ENCODE peak calls at places on chromosomes 11 and 22, in seven cellular contexts. Y is nephron progenitor cell; E is pulmonary artery endothelial cell; U is AG10803; V is stimulated activated CD4-positive, alpha-beta T cell treated with anti-CD3 and anti-CD28 coated beads, Interleukin-1b, Interleukin-23, amount 100 ng/mL, for 48 hours; X is NCI-H524; F is KBM-7. A is an unnamed sample.

GRCh38 chr11:112298535-112298934 is 37.9 kb upstream of the PLET1 start:
- DNase-seq in F (no peak), E (no peak), V (no peak), U (no peak), Y (no peak), X (no peak), A (no peak)

GRCh38 chr11:67439321-67440228 is 2.1 kb upstream of the PTPRCAP start:
- DNase-seq in E (no peak), F (peak), Y (no peak), U (peak), V (peak), X (no peak), A (no peak)

GRCh38 chr22:46047226-46047625 is 70.3 kb upstream of the WNT7B start:
- DNase-seq in V (no peak), X (no peak), E (no peak), Y (no peak), F (no peak), U (no peak), A (no peak)

GRCh38 chr11:122167100-122167499 is 51.1 kb upstream of the BLID start:
- DNase-seq in Y (no peak), F (no peak), E (peak), X (no peak), V (no peak), U (peak), A (no peak)

GRCh38 chr11:20467458-20468185 is 80.1 kb downstream of the PRMT3 start:
- DNase-seq in Y (no peak), V (no peak), E (no peak), F (no peak), U (no peak), X (peak), A (no peak)

GRCh38 chr11:58923300-58923788 is 15.9 kb upstream of the GLYATL1 start:
- DNase-seq in V (peak), U (peak), F (peak), X (no peak), E (no peak), Y (no peak), A (no peak)

GRCh38 chr11:93541154-93541553 is 2.0 kb downstream of the SMCO4 start:
- DNase-seq in V (no peak), X (no peak), E (no peak), Y (no peak), U (no peak), F (no peak), A (no peak)

GRCh38 chr22:38843716-38844660 is at the start of gene NPTXR:
- DNase-seq in Y (peak), V (no peak), E (no peak), F (peak), X (no peak), U (peak), A (peak)

GRCh38 chr11:73322111-73322985 is 14.3 kb downstream of the ARHGEF17 start:
- DNase-seq in U (no peak), Y (no peak), X (no peak), V (no peak), E (no peak), F (peak), A (no peak)

GRCh38 chr11:117816151-117816741 is 8.3 kb downstream of the FXYD2 start:
- DNase-seq in E (no peak), X (no peak), V (no peak), F (no peak), U (peak), Y (peak), A (no peak)

GRCh38 chr22:36816635-36817428 is at the start of gene PVALB:
- DNase-seq in U (no peak), F (peak), Y (peak), X (no peak), E (no peak), V (peak), A (no peak)

GRCh38 chr22:23251445-23252093 is 71.3 kb downstream of the BCR start:
- DNase-seq in Y (no peak), E (no peak), V (peak), F (no peak), X (peak), U (peak), A (no peak)

GRCh38 chr11:63951779-63952536 is 13.2 kb downstream of the NAA40 start:
- DNase-seq in Y (no peak), X (no peak), F (peak), U (no peak), V (no peak), E (no peak), A (no peak)

GRCh38 chr11:77107950-77108349 is 5.3 kb downstream of the OMP start:
- DNase-seq in F (no peak), E (no peak), U (peak), Y (no peak), V (no peak), X (no peak), A (no peak)

GRCh38 chr11:133898770-133899115 is 53.4 kb upstream of the SPATA19 start:
- DNase-seq in E (no peak), X (no peak), F (no peak), Y (no peak), V (no peak), U (no peak), A (no peak)

GRCh38 chr11:28058333-28058732 is 49.6 kb downstream of the KIF18A start:
- DNase-seq in V (no peak), E (no peak), U (peak), X (no peak), Y (no peak), F (no peak), A (no peak)

GRCh38 chr11:13216019-13217006 is 61.3 kb upstream of the BMAL1 start:
- DNase-seq in E (peak), U (peak), F (no peak), V (peak), X (no peak), Y (no peak), A (no peak)

A was measured in GM12891.